ENCODE peak calls at places on chromosomes 4 and X, in ten cellular contexts. C, Z, W, N, D, B, X, V, A and E are unnamed samples.
A peak's percentile ranks its signal among the peaks of the same experiment; 100 is the strongest.

GRCh38 chr4:105088110-105088879 is 58.4 kb upstream of the TET2 start:
- DNase-seq in C (no peak), Z (no peak), W (no peak), N (no peak), D (peak; percentile 92), B (peak; percentile 9), X (peak; percentile 70), V (no peak), A (peak; percentile 89), E (no peak)

GRCh38 chr4:40607224-40607623 is 22.4 kb downstream of the RBM47 start:
- DNase-seq in C (no peak), Z (no peak), W (no peak), N (no peak), D (peak; percentile 64), B (no peak), X (no peak), V (no peak), A (peak; percentile 60), E (no peak)

GRCh38 chrX:133921764-133922389 is 63.5 kb downstream of the GPC3 start:
- DNase-seq in C (peak; percentile 72), Z (peak; percentile 64), W (peak; percentile 23), N (no peak), D (peak; percentile 16), B (peak; percentile 73), X (no peak), V (no peak), A (peak; percentile 26), E (peak; percentile 72)

GRCh38 chr4:107034091-107034698 is 1.9 kb downstream of the DKK2 start:
- DNase-seq in C (no peak), Z (peak; percentile 56), W (no peak), N (no peak), D (peak; percentile 58), B (no peak), X (no peak), V (no peak), A (peak; percentile 8), E (peak; percentile 76)

GRCh38 chr4:186201535-186202230 is 10.3 kb downstream of the CYP4V2 start:
- DNase-seq in C (peak; percentile 67), Z (peak; percentile 69), W (peak; percentile 43), N (peak; percentile 70), D (peak; percentile 25), B (peak; percentile 71), X (no peak), V (peak; percentile 42), A (peak; percentile 51), E (peak; percentile 40)

GRCh38 chr4:2868840-2869487 is 25.3 kb downstream of the ADD1 start:
- DNase-seq in C (no peak), Z (no peak), W (no peak), N (no peak), D (no peak), B (no peak), X (no peak), V (no peak), A (no peak), E (no peak)

GRCh38 chrX:112819013-112819635 is 21.5 kb downstream of the AMOT start:
- DNase-seq in C (no peak), Z (no peak), W (no peak), N (no peak), D (peak; percentile 92), B (no peak), X (peak; percentile 72), V (no peak), A (peak; percentile 59), E (no peak)

GRCh38 chr4:17816142-17816541 is 5.4 kb downstream of the NCAPG start:
- DNase-seq in C (no peak), Z (no peak), W (no peak), N (no peak), D (no peak), B (no peak), X (no peak), V (no peak), A (no peak), E (no peak)

GRCh38 chrX:47831788-47832187 is 4.9 kb upstream of the ZNF81 start:
- DNase-seq in C (peak; percentile 51), Z (peak; percentile 65), W (peak; percentile 66), N (peak; percentile 10), D (peak; percentile 26), B (peak; percentile 39), X (no peak), V (peak; percentile 25), A (peak; percentile 33), E (peak; percentile 59)

GRCh38 chrX:2262679-2263055 is 238.1 kb downstream of the DHRSX start:
- DNase-seq in C (no peak), Z (no peak), W (no peak), N (no peak), D (no peak), B (no peak), X (no peak), V (no peak), A (no peak), E (peak; percentile 44)

GRCh38 chr4:4763815-4764202 is 95.7 kb upstream of the MSX1 start:
- DNase-seq in C (no peak), Z (no peak), W (no peak), N (peak; percentile 15), D (peak; percentile 43), B (no peak), X (no peak), V (no peak), A (no peak), E (no peak)

GRCh38 chr4:164193676-164194075 is 560.3 kb upstream of the SMIM31 start:
- DNase-seq in C (no peak), Z (no peak), W (no peak), N (no peak), D (no peak), B (no peak), X (no peak), V (no peak), A (no peak), E (no peak)

GRCh38 chr4:1239141-1239948 is 9.6 kb downstream of the CTBP1 start:
- DNase-seq in C (no peak), Z (peak; percentile 56), W (no peak), N (peak; percentile 13), D (no peak), B (peak; percentile 15), X (no peak), V (no peak), A (no peak), E (no peak)

GRCh38 chr4:81601270-81601694 is 129.6 kb upstream of the RASGEF1B start:
- DNase-seq in C (no peak), Z (no peak), W (no peak), N (no peak), D (no peak), B (no peak), X (no peak), V (no peak), A (peak; percentile 88), E (no peak)

DNA sequence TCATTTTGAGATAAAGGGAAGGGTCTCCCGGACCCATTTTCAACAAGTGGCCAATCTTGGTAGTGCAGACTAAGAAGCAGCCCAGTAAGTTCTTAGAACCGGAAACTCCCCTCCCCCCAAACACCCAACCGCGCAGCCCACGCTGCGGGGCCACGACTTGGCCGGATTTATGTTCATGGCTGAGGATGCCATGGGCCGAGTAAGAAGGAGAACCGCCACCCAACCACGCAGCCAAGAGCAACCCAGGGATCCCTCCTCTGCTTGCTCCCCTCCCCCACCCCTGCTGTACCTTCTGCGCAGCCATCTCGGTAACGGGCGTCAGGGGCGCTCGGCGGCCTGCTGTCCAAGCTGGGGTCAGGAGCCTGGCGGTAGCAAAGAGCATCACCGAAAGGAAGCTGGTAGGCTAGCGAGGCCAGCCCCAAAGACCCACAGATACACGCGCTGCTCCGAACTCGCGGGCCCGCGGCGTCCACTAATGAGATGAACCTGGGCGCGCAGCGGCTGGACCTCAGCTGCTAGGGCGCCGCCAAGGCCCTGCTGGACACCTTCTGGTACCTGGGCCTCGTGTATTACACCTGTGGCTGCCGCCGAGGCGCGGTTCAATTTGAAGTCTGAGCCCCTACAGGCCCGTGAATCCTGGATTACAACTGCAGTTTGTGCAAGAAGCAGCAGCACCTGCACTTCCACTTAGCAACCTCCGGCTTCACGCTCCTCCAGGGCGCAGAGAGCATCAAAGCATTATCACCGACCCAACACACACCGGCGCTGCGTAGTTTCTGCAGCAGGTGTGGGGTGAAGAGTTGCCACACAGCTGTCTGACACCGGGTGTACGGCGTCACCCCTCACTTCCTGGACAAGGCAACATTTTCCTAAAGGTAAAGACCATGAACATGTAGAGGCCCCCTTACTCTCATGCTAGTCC is 63.4 kb downstream of the NUDT10 start:
- DNase-seq in C (no peak), Z (peak; percentile 66), W (no peak), N (peak; percentile 25), D (no peak), B (peak; percentile 40), X (no peak), V (peak; percentile 35), A (no peak), E (peak; percentile 73)
- TF ChIP-seq CTCF in C (no peak), Z (peak; percentile 29), W (no peak), N (no peak), D (no peak), B (no peak), X (peak; percentile 24), V (peak; percentile 0), A (no peak), E (peak; percentile 57)

GRCh38 chr4:98447648-98448047 is 186.5 kb downstream of the RAP1GDS1 start:
- DNase-seq in C (no peak), Z (no peak), W (no peak), N (peak; percentile 29), D (no peak), B (no peak), X (no peak), V (no peak), A (no peak), E (no peak)
- TF ChIP-seq CTCF in C (no peak), Z (no peak), W (peak; percentile 36), N (peak; percentile 7), D (no peak), B (no peak), X (no peak), V (no peak), A (no peak), E (no peak)

GRCh38 chrX:83845397-83845796 is 15.5 kb upstream of the CYLC1 start:
- DNase-seq in C (no peak), Z (no peak), W (peak; percentile 9), N (peak; percentile 6), D (peak; percentile 14), B (peak; percentile 16), X (no peak), V (no peak), A (peak; percentile 4), E (no peak)
- TF ChIP-seq CTCF in C (no peak), Z (peak; percentile 50), W (peak; percentile 55), N (peak; percentile 83), D (peak; percentile 56), B (peak; percentile 73), X (peak; percentile 71), V (peak; percentile 30), A (peak; percentile 72), E (peak; percentile 71)

DNA sequence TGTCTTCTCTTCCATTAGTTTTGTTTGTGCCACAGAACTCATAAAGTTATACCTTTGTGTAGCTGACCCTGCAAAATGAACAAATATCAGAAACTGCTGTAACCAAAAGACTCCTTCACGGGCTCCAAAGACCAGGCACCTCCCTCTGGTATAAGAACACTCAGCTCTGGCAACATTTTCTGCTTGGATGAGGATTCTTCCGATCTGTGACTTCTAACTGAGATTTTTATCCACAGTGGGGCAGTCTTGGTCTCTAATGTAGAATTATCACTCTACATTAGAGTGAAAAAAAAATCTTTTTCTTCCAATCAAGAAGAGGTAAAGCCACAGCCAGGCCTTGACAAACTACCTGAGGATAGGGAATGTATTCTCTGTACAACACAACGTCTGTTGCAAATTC is 38.5 kb upstream of the PRSS48 start:
- DNase-seq in C (no peak), Z (no peak), W (no peak), N (no peak), D (peak; percentile 34), B (no peak), X (no peak), V (no peak), A (peak; percentile 52), E (no peak)
- TF ChIP-seq CTCF in C (no peak), Z (peak; percentile 19), W (no peak), N (no peak), D (peak; percentile 24), B (no peak), X (peak; percentile 21), V (no peak), A (no peak), E (no peak)